ENCODE peak calls at places on chromosomes 6 and 20, in eight cellular contexts. H is left ventricle myocardium inferior, C is adrenal gland, F is tibial artery, K is sigmoid colon, V is A673, Y is colonic mucosa, E is HCT116. Z is an unnamed sample.
A peak's percentile ranks its signal among the peaks of the same experiment; 100 is the strongest.

GRCh38 chr6:79495246-79495645 is 42.0 kb downstream of the LCA5 start:
- DNase-seq in H (no peak), C (no peak), F (no peak), K (no peak), V (no peak), Y (no peak), E (no peak), Z (no peak)

GRCh38 chr6:169618526-169619490 is 83.0 kb downstream of the WDR27 start:
- DNase-seq in H (no peak), C (no peak), F (no peak), K (no peak), V (no peak), Y (no peak), E (no peak), Z (peak; percentile 97)

GRCh38 chr20:51185861-51186260 is 163.0 kb upstream of the KCNG1 start:
- DNase-seq in H (no peak), C (no peak), F (no peak), K (no peak), V (no peak), Y (no peak), E (no peak), Z (no peak)

GRCh38 chr6:47420394-47421371 is 56.9 kb upstream of the CD2AP start:
- DNase-seq in H (no peak), C (no peak), F (no peak), K (no peak), V (no peak), Y (no peak), E (no peak), Z (peak; percentile 93)

GRCh38 chr6:157079774-157080173 is 243.5 kb downstream of the TMEM242 start:
- DNase-seq in H (no peak), C (no peak), F (no peak), K (no peak), V (no peak), Y (no peak), E (no peak), Z (no peak)

GRCh38 chr20:45963059-45964011 is 8.7 kb downstream of the ZNF335 start:
- DNase-seq in H (no peak), C (peak; percentile 27), F (peak; percentile 18), K (peak; percentile 58), V (peak; percentile 54), Y (no peak), E (no peak), Z (no peak)

GRCh38 chr20:49187330-49188100 is 619 bp downstream of the STAU1 start:
- DNase-seq in H (no peak), C (peak; percentile 32), F (peak; percentile 25), K (peak; percentile 70), V (peak; percentile 43), Y (peak; percentile 36), E (no peak), Z (no peak)

GRCh38 chr20:16926626-16927025 is 178.5 kb downstream of the OTOR start:
- DNase-seq in H (no peak), C (no peak), F (no peak), K (no peak), V (no peak), Y (no peak), E (no peak), Z (no peak)

GRCh38 chr6:169866140-169866534 is 114.7 kb downstream of the ERMARD start:
- DNase-seq in H (no peak), C (no peak), F (peak; percentile 9), K (peak; percentile 21), V (no peak), Y (no peak), E (no peak), Z (no peak)

GRCh38 chr20:25058797-25059486 is 1.0 kb upstream of the ACSS1 start:
- DNase-seq in H (peak; percentile 56), C (peak; percentile 16), F (peak; percentile 45), K (peak; percentile 81), V (peak; percentile 68), Y (peak; percentile 52), E (no peak), Z (no peak)

GRCh38 chr6:137162692-137163303 is 10.6 kb downstream of the IL22RA2 start:
- DNase-seq in H (no peak), C (no peak), F (no peak), K (no peak), V (no peak), Y (no peak), E (no peak), Z (no peak)
- H3K9me3 ChIP-seq in H (no peaks in the 10 kb centered on the region), C (no peaks in the 10 kb centered on the region), F (no peaks in the 10 kb centered on the region), K (no peaks in the 10 kb centered on the region), V (no peaks in the 10 kb centered on the region), Y (no peaks in the 10 kb centered on the region), E (no peaks in the 10 kb centered on the region), Z (peaks cover 4% of the 10 kb centered on the region)

GRCh38 chr6:42720739-42721138 is 1.7 kb downstream of the PRPH2 start:
- DNase-seq in H (no peak), C (no peak), F (no peak), K (no peak), V (no peak), Y (no peak), E (no peak), Z (peak; percentile 54)
- TF ChIP-seq CTCF in H (no peak), C (no peak), F (no peak), K (no peak), V (no peak), Y (no peak), E (no peak), Z (no peak)

GRCh38 chr6:6164367-6164766 is 156.1 kb downstream of the F13A1 start:
- DNase-seq in H (no peak), C (no peak), F (no peak), K (no peak), V (no peak), Y (no peak), E (no peak), Z (no peak)
- H3K9me3 ChIP-seq in H (no peaks in the 10 kb centered on the region), C (no peaks in the 10 kb centered on the region), F (no peaks in the 10 kb centered on the region), K (no peaks in the 10 kb centered on the region), V (no peaks in the 10 kb centered on the region), Y (no peaks in the 10 kb centered on the region), E (no peaks in the 10 kb centered on the region), Z (peaks cover 3% of the 10 kb centered on the region)

GRCh38 chr6:37072526-37072925 is 67.1 kb downstream of the FGD2 start:
- DNase-seq in H (no peak), C (no peak), F (no peak), K (no peak), V (no peak), Y (no peak), E (no peak), Z (no peak)
- TF ChIP-seq CTCF in H (no peak), C (no peak), F (no peak), K (no peak), V (no peak), Y (no peak), E (no peak), Z (no peak)

DNA sequence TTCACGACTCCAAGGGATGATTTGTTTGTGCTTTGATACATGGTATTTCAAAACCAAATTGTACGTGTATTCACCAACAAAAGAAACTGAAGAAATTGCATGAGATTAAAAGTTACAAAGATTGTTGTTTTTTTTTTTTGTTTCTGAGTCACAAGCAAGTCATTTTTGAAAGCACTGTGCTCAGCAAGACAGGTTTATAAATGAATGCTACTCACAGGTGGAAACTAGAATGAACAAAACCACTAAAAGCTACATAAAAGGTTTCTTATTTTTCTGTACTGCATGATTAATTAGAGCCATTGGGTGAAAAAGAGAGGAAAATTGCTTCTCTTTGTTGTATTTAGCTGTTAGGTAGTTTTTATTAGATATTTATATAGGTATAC is 90.2 kb upstream of the RIPOR2 start:
- DNase-seq in H (no peak), C (no peak), F (no peak), K (no peak), V (no peak), Y (no peak), E (no peak), Z (peak; percentile 55)
- H3K9me3 ChIP-seq in H (no peaks in the 10 kb centered on the region), C (no peaks in the 10 kb centered on the region), F (no peaks in the 10 kb centered on the region), K (no peaks in the 10 kb centered on the region), V (no peaks in the 10 kb centered on the region), Y (no peaks in the 10 kb centered on the region), E (no peaks in the 10 kb centered on the region), Z (no peaks in the 10 kb centered on the region)

DNA sequence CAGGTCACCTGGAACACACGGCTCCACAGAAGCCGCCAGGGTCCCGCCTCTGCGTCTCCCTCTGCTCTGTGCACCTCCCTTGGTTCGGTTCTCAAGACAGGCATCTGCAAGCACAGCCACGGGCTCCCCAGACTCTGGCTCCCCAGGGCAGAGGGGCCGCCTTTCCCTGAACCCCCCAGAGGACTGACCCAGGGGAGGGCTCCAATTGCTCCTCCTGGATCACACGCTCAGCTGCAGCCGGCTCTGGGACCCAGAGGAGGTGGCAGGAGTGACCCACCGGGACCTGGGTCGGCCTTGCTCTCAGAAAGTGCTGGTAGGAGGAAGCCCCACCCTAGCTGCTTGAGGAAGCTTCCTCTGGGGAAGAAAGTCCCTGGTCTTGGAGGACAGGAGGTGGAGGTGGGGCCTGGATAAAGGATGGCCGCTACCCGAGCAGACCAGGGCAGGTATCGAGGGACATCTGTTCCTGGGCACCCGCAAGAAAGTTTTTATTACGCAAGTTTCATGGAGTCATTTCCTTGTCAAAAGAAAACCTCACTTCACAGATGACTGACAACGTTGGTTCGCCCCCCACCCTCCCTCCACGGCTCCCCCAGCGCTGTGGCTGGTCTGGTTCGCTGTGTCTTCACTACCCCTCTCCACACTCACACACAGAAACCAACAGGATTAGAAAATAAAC is 103.9 kb upstream of the AFDN start:
- DNase-seq in H (no peak), C (no peak), F (no peak), K (peak; percentile 41), V (no peak), Y (no peak), E (no peak), Z (no peak)
- TF ChIP-seq CTCF in H (no peak), C (no peak), F (no peak), K (no peak), V (no peak), Y (no peak), E (no peak), Z (no peak)

GRCh38 chr6:27448456-27448855 is 24.4 kb downstream of the ZNF184 start:
- DNase-seq in H (no peak), C (no peak), F (no peak), K (no peak), V (no peak), Y (no peak), E (no peak), Z (no peak)
- H3K9me3 ChIP-seq in H (peaks cover 98% of the 10 kb centered on the region), C (peaks cover 60% of the 10 kb centered on the region), F (peaks cover 87% of the 10 kb centered on the region), K (peaks cover 15% of the 10 kb centered on the region), V (peaks cover 72% of the 10 kb centered on the region), Y (peaks cover 33% of the 10 kb centered on the region), E (peaks cover 43% of the 10 kb centered on the region), Z (peaks cover 55% of the 10 kb centered on the region)

DNA sequence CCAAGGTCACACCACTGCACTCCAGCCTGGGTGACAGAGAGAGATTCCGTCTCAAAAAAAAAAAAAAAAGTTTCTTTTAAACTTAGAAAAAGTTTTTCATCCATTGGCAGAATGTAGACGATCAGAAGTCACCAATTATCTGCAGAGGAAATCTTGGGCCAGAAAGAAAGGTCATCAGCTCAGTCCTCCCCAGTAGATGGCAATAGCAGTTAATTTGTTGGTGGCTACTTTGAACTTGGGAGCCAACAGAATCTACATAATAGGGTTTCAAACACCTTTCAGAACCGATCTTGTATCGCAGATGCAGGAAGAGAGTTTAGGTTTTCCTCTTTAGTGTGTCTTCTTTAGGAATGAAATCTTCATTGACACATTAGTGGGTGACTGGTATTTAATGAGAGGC is 41.7 kb downstream of the LBP start:
- DNase-seq in H (no peak), C (no peak), F (no peak), K (no peak), V (no peak), Y (no peak), E (no peak), Z (no peak)
- TF ChIP-seq CTCF in H (no peak), C (no peak), F (no peak), K (no peak), V (no peak), Y (no peak), E (peak; percentile 4), Z (no peak)

Z was measured in astrocyte.